ENCODE peak calls at places on chromosome 11, in six cellular contexts. C is uterus, D is ovary, B is colonic mucosa, I is endodermal cell, M is hepatocyte. U is an unnamed sample. For H3K36me3, the result is how much of the 10 kb centered on the place peaks cover.

GRCh38 chr11:123351375-123351774 is 78.7 kb upstream of the GRAMD1B start:
- DNase-seq in C (no peak), D (peak), B (peak), I (peak), M (peak), U (no peak)

GRCh38 chr11:84543367-84544159 is 1083.6 kb downstream of the DLG2 start:
- DNase-seq in C (no peak), D (no peak), B (no peak), I (peak), M (no peak), U (no peak)

GRCh38 chr11:23288001-23288783 is 427.9 kb upstream of the CCDC179 start:
- DNase-seq in C (no peak), D (no peak), B (no peak), I (no peak), M (no peak), U (peak)

GRCh38 chr11:48108231-48109045 is 108.2 kb upstream of the OR4B1 start:
- DNase-seq in C (no peak), D (no peak), B (no peak), I (no peak), M (no peak), U (no peak)

GRCh38 chr11:75477614-75477935 is 44.6 kb upstream of the KLHL35 start:
- DNase-seq in C (no peak), D (no peak), B (no peak), I (no peak), M (no peak), U (no peak)

GRCh38 chr11:122365545-122366380 is 249.7 kb upstream of the BLID start:
- DNase-seq in C (no peak), D (no peak), B (no peak), I (no peak), M (no peak), U (no peak)

GRCh38 chr11:57513911-57514537 is 1.5 kb downstream of the SLC43A1 start:
- DNase-seq in C (peak), D (peak), B (peak), I (peak), M (peak), U (no peak)

GRCh38 chr11:12727556-12728070 is 53.4 kb downstream of the TEAD1 start:
- DNase-seq in C (no peak), D (no peak), B (no peak), I (peak), M (no peak), U (peak)

GRCh38 chr11:134342572-134343340 is 11.0 kb downstream of the GLB1L2 start:
- DNase-seq in C (no peak), D (no peak), B (no peak), I (no peak), M (no peak), U (no peak)

GRCh38 chr11:33775832-33776231 is 1.5 kb upstream of the FBXO3 start:
- DNase-seq in C (no peak), D (no peak), B (no peak), I (no peak), M (no peak), U (no peak)

GRCh38 chr11:103619480-103619879 is 417.0 kb upstream of the DDI1 start:
- DNase-seq in C (no peak), D (no peak), B (no peak), I (no peak), M (peak), U (no peak)

GRCh38 chr11:113184498-113184897 is 129.9 kb upstream of the TTC12 start:
- DNase-seq in C (no peak), D (no peak), B (no peak), I (no peak), M (peak), U (peak)

GRCh38 chr11:119085523-119085878 is 820 bp downstream of the HMBS start:
- DNase-seq in C (no peak), D (no peak), B (peak), I (no peak), M (peak), U (no peak)

GRCh38 chr11:127898422-127899365 is 688.7 kb downstream of the ETS1 start:
- DNase-seq in C (no peak), D (no peak), B (no peak), I (no peak), M (no peak), U (no peak)

DNA sequence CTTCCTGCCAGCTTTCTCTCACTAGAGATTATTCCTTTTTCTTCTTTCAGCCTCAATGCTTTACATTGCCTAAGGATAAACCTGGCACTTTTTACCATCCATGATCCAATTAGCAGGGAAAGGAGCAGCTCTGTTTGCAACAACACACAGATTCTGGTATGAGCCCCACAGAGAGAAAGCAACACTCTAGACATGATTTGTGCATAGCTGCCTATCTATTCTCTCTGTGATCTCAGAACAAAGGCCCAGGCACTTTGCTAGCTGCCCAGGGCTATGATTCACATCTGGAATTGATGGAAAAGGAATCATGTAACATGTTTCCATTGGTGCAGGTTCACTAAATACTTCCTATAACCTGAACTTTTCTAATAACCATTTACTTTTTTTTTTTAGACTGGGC is 685.0 kb downstream of the ETS1 start:
- DNase-seq in C (no peak), D (no peak), B (no peak), I (no peak), M (no peak), U (no peak)
- H3K4me3 ChIP-seq in C (no peak), D (no peak), B (no peak), I (no peak), M (no peak), U (no peak)

DNA sequence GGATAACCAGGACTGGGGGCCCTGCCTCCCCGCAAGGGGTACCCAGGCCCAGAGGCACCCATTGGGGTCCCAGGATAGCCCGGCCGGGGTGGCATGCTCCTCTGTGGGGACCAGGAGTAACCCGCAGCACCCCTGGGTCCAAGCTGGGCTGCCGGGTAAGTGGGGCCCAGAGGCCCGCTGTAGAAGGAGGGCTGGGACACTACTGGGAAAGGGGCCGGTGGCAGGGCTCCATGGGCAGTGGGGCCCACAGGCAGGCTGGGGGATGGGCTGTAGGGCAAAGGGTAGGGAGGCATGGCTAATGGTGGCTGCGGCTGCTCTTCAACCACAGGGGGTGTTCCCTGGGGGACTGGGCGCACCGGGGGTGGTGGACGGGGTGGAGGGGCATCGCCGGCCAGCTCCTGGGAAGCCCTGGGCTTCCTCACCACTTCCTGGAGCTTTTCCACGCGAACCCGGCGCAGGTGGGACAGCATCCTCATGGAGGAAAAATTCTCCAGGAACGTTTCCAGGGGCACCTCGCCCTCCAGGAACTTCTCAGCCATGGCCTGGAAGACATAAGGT is 29.1 kb downstream of the VPS37C start:
- DNase-seq in C (no peak), D (no peak), B (no peak), I (no peak), M (no peak), U (no peak)
- TF ChIP-seq CTCF in C (no peak), D (no peak), B (no peak), I (no peak), M (no peak), U (no peak)

DNA sequence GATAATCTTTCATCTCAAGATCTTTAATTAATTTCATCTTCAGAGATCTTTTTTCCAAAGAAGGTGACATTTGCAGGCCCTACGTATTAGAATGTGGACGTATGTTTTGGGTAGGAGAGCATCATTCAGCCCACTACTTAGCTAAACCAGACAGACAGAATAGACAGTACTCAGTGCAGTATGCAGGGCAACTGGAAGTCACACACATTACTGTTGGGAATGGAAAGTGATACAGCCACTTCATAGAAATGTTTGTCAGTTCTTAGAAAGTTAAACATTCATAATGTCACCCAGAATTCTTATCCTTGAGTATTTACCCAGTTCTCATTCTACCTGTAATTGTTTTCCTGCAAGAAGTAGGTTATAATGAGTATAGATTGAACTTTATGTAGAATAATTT is 102.9 kb downstream of the PPP6R3 start:
- DNase-seq in C (no peak), D (no peak), B (no peak), I (no peak), M (no peak), U (no peak)
- H3K36me3 ChIP-seq in C (under half), D (under half), B (under half), I (half or more), M (under half), U (under half)

DNA sequence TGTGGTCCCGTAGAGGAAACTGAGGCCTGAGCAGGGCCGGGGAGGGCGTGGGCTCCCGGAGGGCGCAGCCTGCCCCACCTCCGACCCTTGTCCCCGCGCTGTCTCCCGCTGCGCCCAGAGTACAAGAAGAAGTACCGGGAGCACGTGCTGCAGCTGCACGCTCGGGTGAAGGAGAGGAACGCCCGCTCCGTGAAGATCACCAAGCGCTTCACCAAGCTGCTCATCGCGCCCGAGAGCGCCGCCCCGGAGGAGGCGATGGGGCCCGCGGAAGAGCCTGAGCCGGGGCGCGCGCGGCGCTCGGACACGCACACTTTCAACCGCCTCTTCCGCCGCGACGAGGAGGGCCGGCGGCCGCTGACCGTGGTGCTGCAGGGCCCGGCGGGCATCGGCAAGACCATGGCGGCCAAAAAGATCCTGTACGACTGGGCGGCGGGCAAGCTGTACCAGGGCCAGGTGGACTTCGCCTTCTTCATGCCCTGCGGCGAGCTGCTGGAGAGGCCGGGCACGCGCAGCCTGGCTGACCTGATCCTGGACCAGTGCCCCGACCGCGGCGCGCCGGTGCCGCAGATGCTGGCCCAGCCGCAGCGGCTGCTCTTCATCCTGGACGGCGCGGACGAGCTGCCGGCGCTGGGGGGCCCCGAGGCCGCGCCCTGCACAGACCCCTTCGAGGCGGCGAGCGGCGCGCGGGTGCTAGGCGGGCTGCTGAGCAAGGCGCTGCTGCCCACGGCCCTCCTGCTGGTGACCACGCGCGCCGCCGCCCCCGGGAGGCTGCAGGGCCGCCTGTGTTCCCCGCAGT is 2.0 kb downstream of the NLRP6 start:
- DNase-seq in C (no peak), D (no peak), B (peak), I (peak), M (no peak), U (no peak)
- H3K4me3 ChIP-seq in C (no peak), D (no peak), B (peak), I (no peak), M (no peak), U (no peak)

DNA sequence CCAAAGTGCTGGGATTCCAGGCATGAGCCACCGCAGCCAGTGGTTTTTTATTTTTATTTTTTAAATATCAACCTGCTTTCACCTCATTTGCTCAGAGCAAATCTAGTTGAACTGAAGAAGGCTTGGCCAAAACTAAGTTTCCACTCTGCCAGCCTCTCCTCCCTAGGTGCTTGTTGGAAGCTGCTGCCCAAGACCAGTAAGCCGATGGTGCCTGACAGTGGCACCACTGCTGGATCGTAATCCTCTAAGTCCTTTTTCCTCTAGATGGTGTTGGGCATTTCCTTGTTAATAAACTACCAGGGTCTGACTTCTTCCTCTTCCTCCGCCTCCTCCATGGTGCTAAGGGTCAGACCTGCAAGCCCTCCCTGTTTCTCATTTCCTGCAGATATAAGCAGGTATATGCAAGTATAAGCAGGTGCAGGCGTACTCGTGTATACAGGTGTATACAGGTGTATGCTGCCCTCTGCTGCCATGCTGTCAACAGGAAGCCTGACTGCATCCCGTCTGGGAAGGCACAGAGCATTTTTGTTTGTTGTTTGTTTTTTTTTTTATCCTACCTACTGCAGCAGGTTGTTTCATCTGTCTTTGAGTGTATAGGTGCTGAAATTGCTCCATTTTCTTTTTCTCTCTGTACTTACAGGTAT is 1.6 kb downstream of the NADSYN1 start:
- DNase-seq in C (no peak), D (no peak), B (peak), I (no peak), M (peak), U (no peak)
- TF ChIP-seq CTCF in C (no peak), D (no peak), B (no peak), I (peak), M (peak), U (no peak)

GRCh38 chr11:94493443-94494199 is at the start of the genes ANKRD49 and MRE11:
- DNase-seq in C (peak), D (peak), B (peak), I (peak), M (peak), U (peak)

GRCh38 chr11:94494200-94494545 is 389 bp downstream of the ANKRD49 start:
- DNase-seq in C (no peak), D (no peak), B (no peak), I (no peak), M (no peak), U (no peak)

DNA sequence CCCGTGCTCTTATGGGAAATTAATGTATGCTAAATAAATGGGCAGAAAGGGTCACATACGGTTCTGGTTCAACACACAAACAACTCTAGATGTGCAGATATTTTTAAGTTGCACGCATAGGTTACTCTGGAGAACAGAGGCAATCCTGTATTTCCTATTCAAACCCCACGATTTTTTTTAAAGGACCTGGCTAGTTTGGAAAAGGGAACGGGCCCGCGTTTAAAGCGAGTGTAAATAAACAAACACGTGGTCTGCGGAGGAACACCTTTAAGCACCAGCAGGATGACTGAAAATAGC is 550 bp downstream of the MRE11 start:
- DNase-seq in C (no peak), D (no peak), B (no peak), I (no peak), M (no peak), U (no peak)
- H3K36me3 ChIP-seq in C (under half), D (under half), B (under half), I (under half), M (under half), U (under half)

U was measured in BJ.